ENCODE peak calls at places on chromosomes 13 and 19, in five cellular contexts. G is H1, V is H9, I is mesenchymal stem cell, H is trophoblast cell. B is an unnamed sample.

GRCh38 chr19:18513868-18514267 is 8.0 kb downstream of the ELL start:
- DNase-seq in G (no peak), V (no peak), I (no peak), H (no peak), B (no peak)

GRCh38 chr13:109465151-109465550 is 321.2 kb downstream of the IRS2 start:
- DNase-seq in G (no peak), V (no peak), I (peak; percentile 34), H (no peak), B (no peak)

GRCh38 chr13:43085545-43085944 is 62.2 kb downstream of the DNAJC15 start:
- DNase-seq in G (no peak), V (no peak), I (peak; percentile 52), H (no peak), B (no peak)

GRCh38 chr13:27619711-27620376 is 485 bp downstream of the LNX2 start:
- DNase-seq in G (no peak), V (no peak), I (peak; percentile 46), H (peak; percentile 81), B (no peak)

GRCh38 chr19:14519245-14519859 is 1.2 kb upstream of the DNAJB1 start:
- DNase-seq in G (no peak), V (no peak), I (no peak), H (no peak), B (no peak)

GRCh38 chr19:7478173-7478842 is 10.5 kb downstream of the PEX11G start:
- DNase-seq in G (no peak), V (no peak), I (no peak), H (no peak), B (no peak)

GRCh38 chr19:58554494-58555368 is at the start of gene CHMP2A:
- DNase-seq in G (peak; percentile 88), V (peak; percentile 99), I (peak; percentile 97), H (peak; percentile 90), B (peak; percentile 97)

GRCh38 chr19:12318782-12319413 is 14.5 kb downstream of the ZNF563 start:
- DNase-seq in G (no peak), V (no peak), I (no peak), H (no peak), B (no peak)

GRCh38 chr13:42110410-42111155 is 62.1 kb downstream of the DGKH start:
- DNase-seq in G (no peak), V (no peak), I (peak; percentile 89), H (peak; percentile 44), B (peak; percentile 59)

GRCh38 chr13:32829676-32830091 is 186.5 kb upstream of the KL start:
- DNase-seq in G (peak; percentile 19), V (peak; percentile 53), I (peak; percentile 67), H (peak; percentile 88), B (no peak)

DNA sequence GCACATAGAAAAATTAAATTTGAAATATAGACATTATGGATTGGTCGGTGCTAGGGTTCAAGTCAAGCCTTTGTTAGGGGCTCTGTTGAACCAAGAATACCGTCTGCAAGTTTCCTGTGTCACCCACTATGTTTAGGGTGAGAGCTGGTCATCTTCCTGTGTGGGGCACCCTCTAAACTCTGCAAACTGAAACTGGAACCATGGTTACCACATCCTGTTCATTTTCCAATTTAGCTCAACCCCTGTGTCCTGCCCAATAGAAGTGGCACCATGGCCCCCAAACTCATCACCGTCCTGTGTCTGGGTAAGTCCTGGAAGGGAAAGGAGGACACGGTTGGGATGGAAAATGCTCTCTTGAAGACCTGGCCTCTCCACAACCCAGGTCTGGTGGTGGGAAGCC is 29.9 kb downstream of the LAIR2 start:
- DNase-seq in G (no peak), V (no peak), I (no peak), H (no peak), B (no peak)
- H2AFZ ChIP-seq in G (no peak overlapping the region), V (no peak overlapping the region), I (no peak overlapping the region), H (no peak overlapping the region), B (no peak overlapping the region)

DNA sequence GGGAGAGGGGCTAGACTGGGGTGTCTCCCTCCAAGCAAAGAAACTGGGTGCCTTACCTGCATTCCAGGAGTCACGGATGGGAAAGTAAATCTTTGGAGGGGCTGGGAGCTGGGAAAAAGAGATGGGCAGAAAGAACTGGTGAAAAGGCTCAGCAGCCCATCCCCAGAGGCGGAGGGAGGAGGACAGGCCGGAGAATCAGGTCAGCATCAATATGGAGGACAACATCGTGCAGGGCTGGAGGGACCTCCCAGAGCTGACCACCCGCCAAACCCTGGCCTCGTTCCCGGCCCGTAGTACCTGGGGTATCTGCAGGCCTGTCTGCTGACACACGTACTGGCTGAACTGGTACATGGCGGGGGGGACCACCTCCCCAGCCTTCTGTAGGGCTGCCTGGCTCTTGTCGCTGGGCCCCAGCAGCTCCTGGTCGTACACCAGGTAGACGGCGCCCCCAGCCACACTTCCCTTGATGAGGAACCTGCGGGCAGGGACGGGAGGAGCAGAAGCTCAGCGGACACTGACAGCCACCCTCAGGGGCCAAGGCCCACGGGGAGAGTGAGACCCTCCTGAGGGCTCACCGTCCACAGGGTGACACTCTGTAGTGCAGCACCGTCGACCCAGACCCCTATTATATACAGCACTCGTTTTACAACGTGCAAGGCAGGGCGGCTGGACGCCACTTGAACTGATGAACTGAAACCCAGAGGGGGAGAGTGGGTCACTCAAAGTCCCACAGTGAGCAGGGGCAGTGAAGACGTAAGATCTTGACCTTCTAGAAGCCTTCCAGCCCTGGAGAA is 830 bp downstream of the MICOS13 start:
- DNase-seq in G (no peak), V (peak; percentile 38), I (no peak), H (no peak), B (no peak)
- H2BK12ac ChIP-seq in G (no peak overlapping the region), V (no peak overlapping the region), I (peak overlapping the region; percentile 37), H (no peak overlapping the region), B (no peak overlapping the region)

DNA sequence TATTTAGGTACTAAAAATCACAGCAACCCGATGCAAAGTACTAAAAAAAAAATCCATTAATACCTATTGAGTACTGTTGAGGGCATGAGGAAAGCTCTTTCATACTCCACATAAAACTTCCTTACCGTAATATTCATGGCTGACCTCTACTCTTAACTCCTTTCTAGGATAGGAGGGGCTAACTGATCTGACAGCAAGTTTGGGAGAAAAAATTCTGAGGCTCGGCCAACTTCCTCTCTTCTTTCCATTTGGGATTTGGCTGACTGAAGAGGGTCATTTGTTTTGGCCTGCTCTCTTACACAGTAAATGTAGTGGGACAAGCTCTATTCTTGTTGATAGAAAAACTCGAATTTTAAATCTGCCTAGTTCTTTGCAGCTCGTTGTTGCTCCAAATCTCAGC is 9.4 kb upstream of the USPL1 start:
- DNase-seq in G (no peak), V (no peak), I (no peak), H (no peak), B (no peak)
- H2AFZ ChIP-seq in G (no peak overlapping the region), V (no peak overlapping the region), I (no peak overlapping the region), H (no peak overlapping the region), B (no peak overlapping the region)

GRCh38 chr13:102690883-102691282 is 4.0 kb downstream of the METTL21C start:
- DNase-seq in G (no peak), V (no peak), I (no peak), H (no peak), B (no peak)
- H2BK12ac ChIP-seq in G (no peak overlapping the region), V (no peak overlapping the region), I (no peak overlapping the region), H (no peak overlapping the region), B (no peak overlapping the region)

GRCh38 chr13:38415233-38415632 is 65.6 kb downstream of the UFM1 start:
- DNase-seq in G (no peak), V (no peak), I (no peak), H (peak; percentile 17), B (no peak)
- H2AFZ ChIP-seq in G (peak overlapping the region; percentile 83), V (peak overlapping the region; percentile 82), I (no peak overlapping the region), H (no peak overlapping the region), B (peak overlapping the region; percentile 35)

GRCh38 chr13:24348385-24348784 is 39.0 kb downstream of the C1QTNF9 start:
- DNase-seq in G (no peak), V (no peak), I (no peak), H (no peak), B (no peak)
- H2BK12ac ChIP-seq in G (no peak overlapping the region), V (no peak overlapping the region), I (no peak overlapping the region), H (no peak overlapping the region), B (no peak overlapping the region)

GRCh38 chr13:40475617-40476016 is 190.8 kb downstream of the FOXO1 start:
- DNase-seq in G (no peak), V (no peak), I (no peak), H (no peak), B (no peak)

GRCh38 chr13:40470665-40471064 is 195.8 kb downstream of the FOXO1 start:
- DNase-seq in G (no peak), V (no peak), I (no peak), H (no peak), B (no peak)

GRCh38 chr13:40471911-40472310 is 194.5 kb downstream of the FOXO1 start:
- DNase-seq in G (no peak), V (no peak), I (no peak), H (no peak), B (no peak)

GRCh38 chr13:40469581-40470282 is 196.7 kb downstream of the FOXO1 start:
- DNase-seq in G (no peak), V (no peak), I (no peak), H (no peak), B (no peak)

GRCh38 chr13:40472427-40473220 is 193.8 kb downstream of the FOXO1 start:
- DNase-seq in G (no peak), V (no peak), I (no peak), H (no peak), B (no peak)
- H2AFZ ChIP-seq in G (no peak overlapping the region), V (no peak overlapping the region), I (no peak overlapping the region), H (no peak overlapping the region), B (no peak overlapping the region)